ENCODE peak calls at places on chromosomes 13 and 19, in eight cellular contexts. I, B, P, H, N, S, Z and Y are unnamed samples. For H3K9me3, the result is how much of the 10 kb centered on the place peaks cover.

GRCh38 chr19:47405854-47406417 is 13.4 kb downstream of the MEIS3 start:
- DNase-seq in P (no peak), Z (no peak), B (no peak), H (no peak), I (no peak), N (no peak), S (no peak), Y (no peak)

GRCh38 chr13:71378992-71379905 is 487.8 kb downstream of the DACH1 start:
- DNase-seq in S (no peak), N (no peak), Z (no peak), B (no peak), P (no peak), I (no peak), H (no peak), Y (no peak)

GRCh38 chr13:98184796-98185195 is 7.7 kb upstream of the RNF113B start:
- DNase-seq in I (no peak), P (no peak), H (no peak), S (no peak), Z (no peak), N (no peak), B (no peak), Y (no peak)

GRCh38 chr19:41744850-41745249 is 10.5 kb upstream of the CEACAM6 start:
- DNase-seq in H (no peak), Z (no peak), I (no peak), S (no peak), P (no peak), B (no peak), N (no peak), Y (no peak)

GRCh38 chr13:24459234-24459633 is 53.3 kb downstream of the PARP4 start:
- DNase-seq in I (no peak), N (no peak), P (no peak), Z (no peak), S (no peak), B (no peak), H (no peak), Y (no peak)

GRCh38 chr13:42812311-42812710 is 30.9 kb downstream of the FAM216B start:
- DNase-seq in N (no peak), P (no peak), B (no peak), H (no peak), Z (no peak), I (no peak), S (no peak), Y (no peak)

GRCh38 chr13:70844391-70845108 is 736.3 kb upstream of the KLHL1 start:
- DNase-seq in I (no peak), S (no peak), B (no peak), P (peak), N (no peak), H (no peak), Z (no peak), Y (no peak)

GRCh38 chr19:43759515-43759914 is 4.8 kb upstream of the SMG9 start:
- DNase-seq in I (no peak), S (no peak), N (peak), Z (no peak), H (no peak), B (no peak), P (no peak), Y (no peak)

GRCh38 chr13:69389899-69390298 is 717.7 kb upstream of the ATXN8OS start:
- DNase-seq in I (no peak), P (no peak), Z (no peak), S (no peak), B (no peak), N (no peak), H (no peak), Y (no peak)

GRCh38 chr19:40745402-40745780 is 4.9 kb downstream of the ACTMAP start:
- DNase-seq in S (no peak), P (no peak), H (no peak), N (no peak), I (no peak), Z (no peak), B (peak), Y (no peak)

GRCh38 chr19:15508035-15508710 is at the start of gene CYP4F22:
- DNase-seq in H (no peak), S (no peak), P (no peak), Z (no peak), B (no peak), N (no peak), I (peak), Y (no peak)

GRCh38 chr13:108560092-108560491 is 69.3 kb upstream of the MYO16 start:
- DNase-seq in N (no peak), B (no peak), Z (no peak), P (no peak), S (no peak), H (no peak), I (no peak), Y (no peak)

GRCh38 chr13:97521726-97522125 is 87.8 kb downstream of the RAP2A start:
- DNase-seq in Z (no peak), N (no peak), S (no peak), H (no peak), I (no peak), B (no peak), P (no peak), Y (no peak)

GRCh38 chr19:926595-927043 is 784 bp downstream of the ARID3A start:
- DNase-seq in Z (peak), N (no peak), S (no peak), P (no peak), H (peak), B (peak), I (no peak), Y (no peak)

GRCh38 chr13:97659602-97660001 is 225.6 kb downstream of the RAP2A start:
- DNase-seq in I (no peak), N (no peak), S (no peak), H (peak), Z (no peak), B (peak), P (no peak), Y (no peak)

GRCh38 chr13:50081899-50082425 is 66.7 kb downstream of the KCNRG start:
- DNase-seq in P (peak), S (peak), I (peak), Z (peak), N (peak), B (peak), H (peak), Y (peak)

GRCh38 chr13:97976551-97977375 is 23.3 kb downstream of the IPO5 start:
- DNase-seq in S (no peak), N (no peak), Z (peak), H (no peak), P (no peak), B (peak), I (peak), Y (peak)

GRCh38 chr19:55877211-55877610 is 40.9 kb downstream of the NLRP4 start:
- DNase-seq in I (no peak), N (no peak), P (no peak), B (no peak), Z (no peak), S (no peak), H (no peak), Y (no peak)

GRCh38 chr19:33805840-33806433 is 9.3 kb downstream of the KCTD15 start:
- DNase-seq in N (no peak), I (no peak), S (no peak), H (no peak), Z (no peak), B (no peak), P (no peak), Y (no peak)
- H3K9me3 ChIP-seq in N (under half), I (under half), S (under half), H (under half), Z (under half), B (under half), P (under half), Y (under half)

GRCh38 chr19:37172368-37173366 is at the start of gene ZNF585A:
- DNase-seq in Z (peak), P (peak), B (peak), I (peak), H (peak), S (peak), N (peak), Y (peak)
- H3K9me3 ChIP-seq in Z (under half), P (under half), B (under half), I (under half), H (under half), S (under half), N (half or more), Y (under half)

GRCh38 chr13:91698308-91698707 is 299.9 kb downstream of the GPC5 start:
- DNase-seq in B (no peak), S (no peak), Z (no peak), P (no peak), H (no peak), N (no peak), I (no peak), Y (no peak)
- H3K9me3 ChIP-seq in B (under half), S (under half), Z (under half), P (under half), H (under half), N (under half), I (under half), Y (under half)

GRCh38 chr19:11423164-11423803 is 4.2 kb upstream of the RGL3 start:
- DNase-seq in N (no peak), P (no peak), H (no peak), S (no peak), B (no peak), Z (no peak), I (no peak), Y (no peak)

GRCh38 chr19:11423804-11424318 is 4.7 kb upstream of the RGL3 start:
- DNase-seq in N (no peak), B (peak), H (no peak), I (no peak), P (no peak), Z (no peak), S (no peak), Y (no peak)

GRCh38 chr19:11426656-11427055 is 7.5 kb upstream of the RGL3 start:
- DNase-seq in H (no peak), Z (no peak), P (no peak), I (no peak), S (no peak), B (no peak), N (no peak), Y (no peak)

GRCh38 chr19:11422163-11423068 is 3.3 kb upstream of the RGL3 start:
- DNase-seq in S (peak), N (peak), B (peak), P (peak), H (peak), I (peak), Z (peak), Y (peak)

DNA sequence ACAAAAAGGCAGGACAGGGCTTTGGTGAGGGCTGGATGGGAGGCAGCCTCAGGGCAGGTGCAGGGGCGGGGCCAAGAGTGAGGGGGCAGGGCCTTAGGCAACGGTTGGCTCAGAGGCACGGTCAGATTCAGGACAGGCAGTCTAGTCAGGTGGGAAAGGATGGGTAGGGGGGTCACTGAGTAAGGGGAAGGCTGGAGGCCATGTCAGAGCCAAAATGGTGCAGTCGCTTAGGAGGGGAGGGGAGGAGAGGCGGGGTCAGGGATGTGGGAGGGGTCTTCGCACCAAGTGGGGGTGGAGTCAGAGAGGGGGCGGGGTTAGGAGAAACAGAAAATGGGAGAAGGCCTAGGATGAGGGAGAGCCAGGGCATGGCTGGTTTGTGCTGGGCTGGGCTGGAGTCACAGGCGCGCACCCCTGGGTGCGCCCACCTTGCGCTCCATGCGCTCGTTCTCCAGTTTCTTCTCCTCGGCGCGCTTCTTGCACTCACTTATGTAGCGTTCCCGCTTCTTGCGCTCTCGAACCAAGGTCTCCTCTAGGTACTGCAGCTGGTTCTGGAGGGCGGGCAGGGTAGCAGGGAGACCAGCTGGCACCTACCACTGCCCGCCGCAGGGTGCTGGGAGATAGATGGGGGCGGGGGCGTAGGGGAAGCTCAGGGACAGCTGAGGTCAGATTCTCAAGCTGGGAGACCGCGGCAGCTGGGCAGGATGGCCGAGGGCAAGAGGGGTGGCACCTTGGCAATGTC is 6.8 kb upstream of the RGL3 start:
- DNase-seq in N (no peak), Z (no peak), H (no peak), S (no peak), B (no peak), I (no peak), P (no peak), Y (no peak)
- H3K9me3 ChIP-seq in N (under half), Z (under half), H (under half), S (under half), B (under half), I (under half), P (under half), Y (under half)

GRCh38 chr13:19062801-19063200 is 118.8 kb downstream of the TUBA3C start:
- DNase-seq in H (no peak), B (no peak), P (no peak), Z (no peak), N (no peak), I (no peak), S (no peak), Y (no peak)
- H3K9me3 ChIP-seq in H (under half), B (under half), P (under half), Z (under half), N (under half), I (under half), S (half or more), Y (under half)

GRCh38 chr19:52391135-52391534 is 6.5 kb upstream of the ZNF528 start:
- DNase-seq in P (no peak), B (no peak), H (no peak), S (no peak), Z (no peak), N (no peak), I (no peak), Y (no peak)
- H3K9me3 ChIP-seq in P (under half), B (under half), H (under half), S (under half), Z (half or more), N (half or more), I (under half), Y (half or more)

DNA sequence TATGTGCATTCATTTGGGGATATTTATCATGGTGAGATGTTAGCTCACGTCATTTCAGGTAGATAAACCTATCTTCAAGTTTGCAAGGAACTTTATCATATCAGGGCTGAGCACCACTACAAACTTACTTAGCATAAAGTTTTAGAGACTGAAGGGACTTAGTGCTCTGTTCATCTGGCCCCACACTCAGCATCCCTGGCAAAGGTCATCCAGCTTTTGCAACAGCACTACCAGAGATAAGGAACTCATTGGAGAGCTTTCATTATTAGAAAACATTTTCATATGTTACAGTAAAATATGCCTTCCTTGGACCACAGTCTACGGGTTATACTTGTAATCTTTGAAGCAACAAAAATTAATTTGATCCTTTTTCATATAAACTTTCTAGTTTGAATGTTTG is 263.4 kb downstream of the POU4F1 start:
- DNase-seq in P (no peak), I (no peak), S (no peak), B (no peak), N (no peak), Z (no peak), H (no peak), Y (no peak)
- H3K9me3 ChIP-seq in P (under half), I (under half), S (under half), B (under half), N (under half), Z (under half), H (under half), Y (under half)

GRCh38 chr19:36797786-36798108 is 25.1 kb upstream of the ZNF850 start:
- DNase-seq in H (no peak), Z (no peak), B (no peak), P (no peak), I (no peak), N (no peak), S (no peak), Y (no peak)
- H3K9me3 ChIP-seq in H (under half), Z (half or more), B (under half), P (under half), I (under half), N (half or more), S (under half), Y (under half)

DNA sequence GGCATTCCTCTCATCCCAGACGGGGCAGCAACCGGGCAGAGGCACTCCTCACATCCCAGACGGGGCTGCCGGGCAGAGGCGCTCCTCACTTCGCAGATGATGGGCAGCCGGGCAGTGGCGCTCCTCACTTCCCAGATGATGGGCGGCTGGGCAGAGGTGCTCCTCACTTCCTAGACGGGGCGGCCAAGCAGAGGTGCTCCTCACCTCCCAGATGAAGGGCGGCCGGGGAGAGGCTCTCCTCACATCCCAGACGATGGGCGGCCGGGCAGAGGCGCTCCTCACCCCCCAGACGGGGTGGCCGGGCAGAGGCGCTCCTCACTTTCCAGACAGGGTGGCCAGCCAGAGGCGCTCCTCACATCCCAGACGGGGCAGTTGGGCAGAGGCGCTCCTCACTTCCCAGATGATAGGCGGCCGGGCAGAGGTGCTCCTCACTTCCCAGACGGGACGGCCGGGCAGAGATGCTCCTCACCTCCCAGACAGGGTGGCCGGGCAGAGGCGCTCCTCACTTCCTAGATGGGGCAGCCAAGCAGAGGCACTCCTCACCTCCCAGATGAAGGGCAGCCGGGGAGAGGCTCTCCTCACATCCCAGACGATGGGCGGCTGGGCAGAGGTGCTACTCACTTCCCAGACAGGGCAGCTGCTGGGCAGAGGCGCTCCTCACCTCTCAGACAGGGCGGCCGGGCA is 68.9 kb downstream of the ZNF708 start:
- DNase-seq in P (no peak), I (no peak), S (no peak), Z (no peak), N (no peak), B (no peak), H (no peak), Y (no peak)
- H3K9me3 ChIP-seq in P (under half), I (under half), S (under half), Z (under half), N (under half), B (under half), H (under half), Y (under half)